ENCODE peak calls at places on chromosomes 4 and X, in ten cellular contexts. Z is fibroblast of mammary gland, R is dorsolateral prefrontal cortex, N is cardiac fibroblast, B is ovary, W is AG09309, O is osteocyte, A is choroid plexus epithelial cell, U is pancreas, P is BJ. E is an unnamed sample.

GRCh38 chr4:53916431-53916889 is 147.9 kb downstream of the CHIC2 start:
- DNase-seq in Z (peak; percentile 91), A (peak; percentile 58), P (no peak), R (no peak), B (no peak), U (no peak), N (peak; percentile 65), W (no peak), O (no peak), E (no peak)

GRCh38 chr4:113013746-113014145 is 35.7 kb upstream of the ANK2 start:
- DNase-seq in N (peak; percentile 14), U (no peak), P (no peak), A (peak; percentile 8), Z (no peak), O (no peak), B (no peak), R (no peak), W (no peak), E (no peak)

GRCh38 chrX:103913356-103914020 is 48.9 kb upstream of the TMSB15B start:
- DNase-seq in P (no peak), U (no peak), R (no peak), Z (peak; percentile 7), W (no peak), A (peak; percentile 33), O (no peak), B (no peak), N (peak; percentile 2), E (no peak)

GRCh38 chr4:68589790-68590189 is 13.7 kb upstream of the UGT2B17 start:
- DNase-seq in U (no peak), P (no peak), W (no peak), A (no peak), N (no peak), R (no peak), O (no peak), B (no peak), Z (no peak), E (no peak)

GRCh38 chrX:153863251-153863991 is 22.6 kb downstream of the L1CAM start:
- DNase-seq in Z (no peak), N (no peak), B (no peak), W (no peak), P (no peak), A (no peak), O (no peak), R (peak; percentile 20), U (peak; percentile 56), E (no peak)

GRCh38 chr4:109816082-109816442 is 500 bp downstream of the GAR1 start:
- DNase-seq in U (peak; percentile 42), A (no peak), W (no peak), B (no peak), Z (no peak), O (no peak), N (no peak), P (no peak), R (no peak), E (no peak)

GRCh38 chrX:153379508-153379907 is 21.6 kb downstream of the PNMA6E start:
- DNase-seq in A (no peak), B (no peak), O (peak; percentile 84), Z (no peak), W (no peak), U (peak; percentile 81), P (no peak), R (no peak), N (no peak), E (no peak)

GRCh38 chr4:17613761-17614415 is 553 bp upstream of the MED28 start:
- DNase-seq in B (no peak), O (no peak), W (peak; percentile 38), Z (peak; percentile 87), A (peak; percentile 73), U (no peak), P (peak; percentile 44), N (peak; percentile 73), R (no peak), E (no peak)

GRCh38 chrX:138775501-138775900 is 64.0 kb upstream of the FGF13 start:
- DNase-seq in P (no peak), U (no peak), B (no peak), R (no peak), W (no peak), Z (peak; percentile 55), N (peak; percentile 25), O (no peak), A (peak; percentile 38), E (peak; percentile 5)

GRCh38 chrX:3713225-3713936 is at the start of gene PRKX:
- DNase-seq in W (no peak), N (peak; percentile 52), B (peak; percentile 59), U (peak; percentile 70), P (no peak), O (peak; percentile 86), A (peak; percentile 41), R (peak; percentile 34), Z (peak; percentile 27), E (no peak)

GRCh38 chr4:108385076-108385475 is 216.3 kb upstream of the LEF1 start:
- DNase-seq in O (no peak), W (no peak), A (no peak), Z (no peak), B (no peak), R (no peak), P (no peak), N (no peak), U (no peak), E (no peak)

GRCh38 chr4:176013466-176014247 is 52.0 kb upstream of the WDR17 start:
- DNase-seq in P (no peak), A (no peak), B (no peak), W (no peak), Z (no peak), N (no peak), O (no peak), U (no peak), R (no peak), E (no peak)

GRCh38 chr4:3512279-3512678 is 19.9 kb downstream of the LRPAP1 start:
- DNase-seq in A (no peak), Z (no peak), O (no peak), U (peak; percentile 39), P (no peak), R (no peak), N (no peak), W (no peak), B (no peak), E (no peak)

GRCh38 chr4:110518889-110519490 is 43.0 kb downstream of the ENPEP start:
- DNase-seq in O (no peak), B (no peak), R (no peak), Z (peak; percentile 38), W (no peak), U (no peak), A (peak; percentile 55), N (peak; percentile 46), P (no peak), E (no peak)

GRCh38 chrX:16727637-16728036 is 8.2 kb downstream of the SYAP1 start:
- DNase-seq in R (no peak), U (no peak), O (no peak), Z (no peak), A (no peak), B (no peak), P (no peak), N (no peak), W (no peak), E (no peak)

GRCh38 chr4:93152461-93152860 is 676.1 kb upstream of the ATOH1 start:
- DNase-seq in N (no peak), A (no peak), U (no peak), P (no peak), B (no peak), R (no peak), Z (no peak), W (no peak), O (no peak), E (no peak)

DNA sequence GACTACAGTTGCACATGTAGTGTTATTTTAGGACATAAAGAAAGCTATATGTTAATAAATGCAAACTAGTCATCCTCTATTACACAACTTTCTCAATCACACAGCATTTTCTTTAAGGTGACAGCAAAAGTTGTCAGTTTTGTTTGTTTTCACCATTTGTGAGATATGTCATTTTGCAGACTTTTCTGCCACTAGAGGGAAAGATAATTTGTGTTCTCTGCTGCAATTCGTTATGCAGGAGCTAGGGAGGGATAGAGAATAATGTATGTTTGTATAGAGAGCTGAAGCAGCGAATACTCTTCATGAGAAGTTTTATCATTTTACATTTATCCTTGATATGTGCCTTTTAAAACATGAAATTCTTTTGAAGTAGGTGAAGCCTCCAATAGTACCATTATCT is 670.6 kb upstream of the ATOH1 start:
- DNase-seq in N (no peak), Z (no peak), P (no peak), R (no peak), O (no peak), U (no peak), B (no peak), A (no peak), W (no peak), E (no peak)
- TF ChIP-seq CTCF in N (no peak), Z (no peak), P (no peak), R (peak; percentile 15), O (peak; percentile 44), U (no peak), B (no peak), A (peak; percentile 26), W (no peak), E (peak; percentile 11)

DNA sequence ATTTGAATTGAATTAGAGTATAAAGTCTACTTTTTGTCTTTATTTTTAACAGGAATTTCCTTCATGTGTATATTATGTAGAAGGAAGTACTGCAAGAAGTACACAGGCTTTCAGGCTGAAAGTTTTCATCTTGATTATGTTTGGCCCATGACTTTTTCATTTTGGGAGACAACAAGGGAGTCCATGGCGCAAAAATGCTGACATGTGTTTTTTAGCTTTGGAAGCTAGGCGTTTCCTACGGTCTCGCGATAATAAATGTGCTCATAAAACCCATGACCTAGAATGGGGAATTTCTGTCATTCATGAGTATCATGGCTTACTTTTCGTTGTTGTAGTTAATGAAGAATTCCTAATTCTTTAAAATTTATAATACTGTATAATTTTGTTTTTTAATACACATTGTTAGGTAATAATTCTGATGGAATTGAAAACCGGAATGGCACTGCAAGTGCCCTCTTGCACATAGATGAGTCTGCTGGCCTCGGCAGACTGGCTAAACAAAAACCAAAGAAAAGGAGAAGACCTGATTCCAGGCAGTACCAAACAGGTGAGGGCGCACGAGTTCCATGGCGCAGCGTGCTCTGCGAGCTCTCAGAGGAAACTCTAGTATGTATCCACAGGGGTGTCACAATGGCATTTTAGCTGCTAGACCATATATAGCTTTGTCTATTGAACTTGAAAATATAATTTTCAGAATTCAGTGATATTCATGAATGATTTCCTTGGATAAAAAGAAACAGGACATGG is 59.1 kb downstream of the ZFX start:
- DNase-seq in U (no peak), Z (no peak), N (no peak), B (no peak), P (no peak), A (no peak), O (no peak), R (no peak), W (no peak), E (no peak)
- TF ChIP-seq CTCF in U (no peak), Z (no peak), N (no peak), B (no peak), P (no peak), A (no peak), O (no peak), R (no peak), W (no peak), E (no peak)

GRCh38 chrX:64570204-64570603 is 175.0 kb upstream of the MTMR8 start:
- DNase-seq in A (no peak), R (no peak), B (no peak), W (no peak), N (no peak), U (no peak), Z (no peak), P (no peak), O (no peak), E (no peak)
- TF ChIP-seq CTCF in A (peak; percentile 17), R (no peak), B (no peak), W (peak; percentile 8), N (peak; percentile 4), U (no peak), Z (no peak), P (no peak), O (no peak), E (no peak)

GRCh38 chrX:38666909-38667308 is 105.6 kb downstream of the TSPAN7 start:
- DNase-seq in N (no peak), Z (no peak), R (no peak), O (no peak), A (no peak), W (no peak), B (no peak), U (no peak), P (no peak), E (no peak)
- TF ChIP-seq CTCF in N (no peak), Z (no peak), R (no peak), O (no peak), A (no peak), W (no peak), B (no peak), U (no peak), P (no peak), E (no peak)

E was measured in AG09319.